ENCODE peak calls at places on chromosomes 4 and X, in six cellular contexts. H is tibial nerve, T is Caki2, I is iPS DF 19.7, F is T-cell, G is GM19239. W is an unnamed sample.

GRCh38 chrX:30304866-30305265 is 4.3 kb downstream of the NR0B1 start:
- DNase-seq in H (no peak), T (peak), I (no peak), F (no peak), G (no peak), W (no peak)

GRCh38 chr4:38730830-38731646 is 51.8 kb downstream of the TLR10 start:
- DNase-seq in H (peak), T (peak), I (peak), F (peak), G (peak), W (peak)

GRCh38 chr4:71009796-71010588 is 16.5 kb downstream of the DCK start:
- DNase-seq in H (no peak), T (peak), I (no peak), F (no peak), G (no peak), W (no peak)

GRCh38 chrX:39813631-39814246 is 284.0 kb downstream of the BCOR start:
- DNase-seq in H (peak), T (no peak), I (no peak), F (no peak), G (no peak), W (peak)

GRCh38 chr4:154958621-154959358 is 177.7 kb downstream of the RBM46 start:
- DNase-seq in H (peak), T (no peak), I (no peak), F (no peak), G (no peak), W (no peak)

GRCh38 chrX:143988356-143988755 is 104.5 kb downstream of the UBE2NL start:
- DNase-seq in H (no peak), T (peak), I (no peak), F (no peak), G (no peak), W (no peak)

GRCh38 chr4:7158081-7158750 is 34.1 kb upstream of the SORCS2 start:
- DNase-seq in H (no peak), T (no peak), I (no peak), F (no peak), G (no peak), W (no peak)

GRCh38 chrX:103215037-103215767 is at the start of gene BEX4:
- DNase-seq in H (peak), T (peak), I (no peak), F (peak), G (peak), W (peak)

GRCh38 chrX:129653181-129653984 is 1.4 kb downstream of the APLN start:
- DNase-seq in H (no peak), T (no peak), I (no peak), F (no peak), G (no peak), W (no peak)

GRCh38 chr4:73603307-73603710 is 16.9 kb downstream of the RASSF6 start:
- DNase-seq in H (no peak), T (peak), I (no peak), F (no peak), G (no peak), W (no peak)

GRCh38 chr4:52098618-52099017 is 47.5 kb downstream of the SPATA18 start:
- DNase-seq in H (no peak), T (no peak), I (no peak), F (no peak), G (no peak), W (no peak)

GRCh38 chrX:115344885-115345653 is 55.6 kb downstream of the LUZP4 start:
- DNase-seq in H (peak), T (peak), I (peak), F (no peak), G (no peak), W (peak)

GRCh38 chr4:19803406-19803805 is 448.3 kb upstream of the SLIT2 start:
- DNase-seq in H (no peak), T (peak), I (no peak), F (no peak), G (no peak), W (no peak)

GRCh38 chr4:154911097-154911496 is 130.0 kb downstream of the RBM46 start:
- DNase-seq in H (no peak), T (no peak), I (no peak), F (no peak), G (no peak), W (no peak)

GRCh38 chr4:39464886-39465501 is 6.1 kb downstream of the LIAS start:
- DNase-seq in H (no peak), T (peak), I (no peak), F (no peak), G (no peak), W (no peak)

GRCh38 chr4:40594261-40595178 is 35.1 kb downstream of the RBM47 start:
- DNase-seq in H (no peak), T (no peak), I (no peak), F (no peak), G (no peak), W (no peak)

GRCh38 chr4:89590102-89590501 is 246.9 kb downstream of the SNCA start:
- DNase-seq in H (no peak), T (no peak), I (no peak), F (no peak), G (no peak), W (no peak)

GRCh38 chr4:57020467-57021101 is 41.9 kb downstream of the POLR2B start:
- DNase-seq in H (no peak), T (peak), I (no peak), F (no peak), G (no peak), W (no peak)

GRCh38 chr4:161792991-161793390 is 370.8 kb downstream of the FSTL5 start:
- DNase-seq in H (no peak), T (no peak), I (no peak), F (no peak), G (no peak), W (no peak)

GRCh38 chrX:133171962-133172708 is 46.0 kb downstream of the TFDP3 start:
- DNase-seq in H (no peak), T (peak), I (no peak), F (no peak), G (no peak), W (no peak)

GRCh38 chr4:187357861-187358260 is 634.2 kb upstream of the FAT1 start:
- DNase-seq in H (no peak), T (no peak), I (no peak), F (no peak), G (no peak), W (no peak)

GRCh38 chrX:84441143-84441542 is 61.1 kb downstream of the HDX start:
- DNase-seq in H (no peak), T (no peak), I (no peak), F (no peak), G (no peak), W (no peak)

GRCh38 chr4:173332963-173333657 is 1.0 kb downstream of the HMGB2 start:
- DNase-seq in H (no peak), T (peak), I (no peak), F (peak), G (no peak), W (no peak)

GRCh38 chrX:134803551-134804183 is 145.4 kb upstream of the PLAC1 start:
- DNase-seq in H (no peak), T (no peak), I (no peak), F (no peak), G (no peak), W (no peak)

GRCh38 chr4:59994118-59994517 is 1206.0 kb upstream of the ADGRL3 start:
- DNase-seq in H (no peak), T (no peak), I (peak), F (no peak), G (no peak), W (no peak)

GRCh38 chr4:6969826-6970800 is 60.5 kb downstream of the TBC1D14 start:
- DNase-seq in H (no peak), T (no peak), I (no peak), F (no peak), G (peak), W (no peak)

GRCh38 chr4:4524364-4524763 is 17.5 kb downstream of the STX18 start:
- DNase-seq in H (no peak), T (no peak), I (no peak), F (peak), G (peak), W (no peak)

GRCh38 chrX:18542131-18542530 is 116.7 kb downstream of the CDKL5 start:
- DNase-seq in H (no peak), T (no peak), I (no peak), F (no peak), G (no peak), W (no peak)

GRCh38 chrX:101799387-101799786 is 132.4 kb downstream of the ZMAT1 start:
- DNase-seq in H (peak), T (peak), I (peak), F (peak), G (peak), W (peak)

GRCh38 chrX:18895157-18895952 is 88.6 kb downstream of the PHKA2 start:
- DNase-seq in H (peak), T (no peak), I (no peak), F (no peak), G (no peak), W (peak)

GRCh38 chr4:37674446-37674845 is 11.7 kb downstream of the RELL1 start:
- DNase-seq in H (no peak), T (no peak), I (no peak), F (no peak), G (no peak), W (no peak)

GRCh38 chr4:65083076-65083475 is 587.2 kb downstream of the EPHA5 start:
- DNase-seq in H (no peak), T (no peak), I (no peak), F (no peak), G (no peak), W (no peak)

GRCh38 chrX:129678176-129678880 is 23.6 kb upstream of the APLN start:
- DNase-seq in H (no peak), T (peak), I (no peak), F (peak), G (no peak), W (peak)

GRCh38 chr4:577499-578450 is 1.7 kb upstream of the TMEM271 start:
- DNase-seq in H (no peak), T (no peak), I (no peak), F (no peak), G (no peak), W (no peak)

GRCh38 chrX:27439771-27440170 is 23.4 kb downstream of the PPP4R3C start:
- DNase-seq in H (no peak), T (no peak), I (no peak), F (no peak), G (no peak), W (no peak)

GRCh38 chrX:24979081-24979480 is 36.7 kb downstream of the ARX start:
- DNase-seq in H (no peak), T (peak), I (no peak), F (no peak), G (no peak), W (no peak)